ENCODE peak calls at places on chromosomes 6 and 20, in four cellular contexts. K is GM12878, U is HL-60, G is K562. O is an unnamed sample.

GRCh38 chr20:61566691-61567090 is 314.6 kb downstream of the CDH4 start:
- DNase-seq in K (no peak), G (no peak), U (no peak), O (no peak)

GRCh38 chr6:155444120-155444917 is 11.3 kb downstream of the NOX3 start:
- DNase-seq in G (no peak), K (no peak), U (no peak), O (no peak)

GRCh38 chr6:73504160-73504559 is 16.7 kb downstream of the EEF1A1 start:
- DNase-seq in G (no peak), K (no peak), U (no peak), O (no peak)

GRCh38 chr6:161271343-161272019 is 2.4 kb downstream of the AGPAT4 start:
- DNase-seq in G (no peak), U (no peak), K (no peak), O (no peak)

GRCh38 chr6:28522594-28523557 is 2.8 kb upstream of the GPX5 start:
- DNase-seq in U (no peak), G (peak; percentile 56), K (no peak), O (no peak)

GRCh38 chr20:45444050-45444449 is 25.5 kb upstream of the WFDC2 start:
- DNase-seq in U (no peak), G (no peak), K (no peak), O (no peak)

GRCh38 chr6:1798303-1798964 is 188.7 kb downstream of the FOXC1 start:
- DNase-seq in K (no peak), G (no peak), U (no peak), O (no peak)

GRCh38 chr6:145228962-145229582 is 506.2 kb downstream of the EPM2A start:
- DNase-seq in U (no peak), K (no peak), G (no peak), O (no peak)

GRCh38 chr6:78561015-78561414 is 306.3 kb upstream of the IRAK1BP1 start:
- DNase-seq in K (no peak), U (no peak), G (no peak), O (no peak)

GRCh38 chr6:37679539-37680476 is 17.9 kb downstream of the MDGA1 start:
- DNase-seq in G (no peak), K (peak; percentile 67), U (no peak), O (peak; percentile 85)

GRCh38 chr6:45486739-45487138 is 109.0 kb upstream of the SUPT3H start:
- DNase-seq in K (peak; percentile 9), G (no peak), U (no peak), O (no peak)

GRCh38 chr6:27065183-27065582 is 182.3 kb upstream of the PRSS16 start:
- DNase-seq in U (no peak), G (no peak), K (no peak), O (no peak)

GRCh38 chr20:62993856-62994494 is 12.8 kb downstream of the BHLHE23 start:
- DNase-seq in U (no peak), K (no peak), G (no peak), O (no peak)

GRCh38 chr6:6856538-6857523 is 250.9 kb upstream of the RREB1 start:
- DNase-seq in G (no peak), K (peak; percentile 71), U (peak; percentile 72), O (no peak)

GRCh38 chr20:11270566-11270965 is 596.8 kb upstream of the JAG1 start:
- DNase-seq in G (no peak), U (no peak), K (no peak), O (no peak)

GRCh38 chr20:37395921-37396519 is 50.1 kb downstream of the SRC start:
- DNase-seq in G (peak; percentile 53), K (no peak), U (peak; percentile 59), O (no peak)

GRCh38 chr6:87472525-87473418 is at the start of gene SLC35A1:
- DNase-seq in G (peak; percentile 91), K (peak; percentile 65), U (peak; percentile 81), O (peak; percentile 84)

GRCh38 chr6:87473419-87473903 is 687 bp downstream of the SLC35A1 start:
- DNase-seq in G (peak; percentile 14), U (peak; percentile 71), K (peak; percentile 12), O (peak; percentile 43)
- TF ChIP-seq SPI1 in G (no peak), U (no peak), K (no peak), O (no peak)

DNA sequence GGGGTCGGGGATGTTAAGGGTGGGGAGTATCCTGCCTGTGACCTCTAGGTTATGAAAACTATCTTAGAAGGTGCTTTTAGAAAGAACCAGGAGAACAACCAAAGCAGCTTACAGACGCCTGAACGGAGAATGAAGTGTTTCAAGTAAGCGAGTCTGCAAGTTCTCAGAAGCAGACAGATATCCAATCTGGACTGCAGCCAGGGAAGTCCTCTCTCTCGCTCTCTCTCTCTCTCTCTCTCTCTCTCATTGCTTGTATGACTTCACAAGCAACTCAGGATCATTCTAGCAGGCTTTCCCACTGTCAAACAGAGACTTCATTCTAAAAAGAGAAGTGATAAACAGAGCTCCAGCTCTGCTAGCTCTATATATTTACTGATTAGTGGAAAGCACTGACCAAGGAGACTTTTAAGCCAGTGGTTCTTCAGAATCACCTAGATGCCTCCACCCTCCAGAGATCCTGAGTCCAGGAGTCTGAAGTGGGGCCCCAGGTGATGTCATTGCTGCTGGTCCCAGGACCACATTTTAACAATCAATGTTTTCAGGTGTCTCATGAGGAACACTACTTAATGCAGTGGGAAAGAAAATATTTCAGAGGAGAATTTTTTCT is 6.0 kb downstream of the TCF21 start:
- DNase-seq in U (no peak), G (no peak), K (no peak), O (no peak)
- TF ChIP-seq SPI1 in U (no peak), G (no peak), K (no peak), O (no peak)

GRCh38 chr6:30688569-30688968 is 2.1 kb upstream of the PPP1R18 start:
- DNase-seq in U (no peak), G (no peak), K (no peak), O (no peak)
- TF ChIP-seq SPI1 in U (no peak), G (no peak), K (no peak), O (no peak)

GRCh38 chr20:38873050-38873581 is 53.1 kb upstream of the FAM83D start:
- DNase-seq in G (no peak), U (no peak), K (peak; percentile 91), O (peak; percentile 51)
- TF ChIP-seq SPI1 in G (no peak), U (no peak), K (peak; percentile 86), O (peak; percentile 79)

DNA sequence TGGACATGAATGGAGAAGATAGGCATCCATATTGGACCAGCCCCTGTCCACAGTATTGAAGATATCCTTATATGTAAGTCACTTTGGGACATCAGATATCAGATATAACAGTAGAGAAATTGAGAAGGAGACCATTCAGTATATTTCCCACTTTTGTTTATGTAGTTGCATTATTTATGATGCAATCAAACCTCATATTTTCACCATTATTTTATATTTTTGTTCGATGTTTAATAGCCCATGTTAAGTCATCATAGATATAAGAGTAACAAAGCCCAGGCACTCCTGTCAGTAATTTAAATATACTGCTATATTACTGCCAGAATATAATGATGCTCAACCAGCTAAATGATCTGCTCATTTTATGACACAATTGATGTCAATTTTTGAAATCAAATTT is 744.5 kb upstream of the EPHA7 start:
- DNase-seq in K (no peak), G (no peak), U (no peak), O (no peak)
- TF ChIP-seq SPI1 in K (no peak), G (no peak), U (no peak), O (no peak)

DNA sequence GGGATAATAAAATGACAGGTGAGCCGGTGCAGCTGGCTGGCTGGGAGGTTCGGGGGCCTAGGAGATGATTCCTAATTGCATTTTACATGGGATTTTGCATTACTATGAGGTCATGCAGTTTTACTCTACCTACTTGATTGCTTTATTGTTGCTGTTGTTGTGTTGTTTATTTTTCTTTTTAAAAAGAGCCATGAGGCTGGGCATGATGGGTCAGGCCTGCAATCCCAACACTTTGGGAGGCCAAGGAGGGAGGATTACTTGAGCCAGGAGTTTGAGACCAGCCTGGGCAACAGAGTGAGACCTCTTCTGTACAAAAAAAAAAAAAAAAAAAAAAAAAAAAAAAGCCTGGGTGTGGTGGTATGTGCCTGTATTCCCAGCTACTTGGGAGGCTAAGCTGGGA is 104.8 kb downstream of the GJA1 start:
- DNase-seq in K (no peak), G (no peak), U (no peak), O (no peak)
- TF ChIP-seq SPI1 in K (no peak), G (no peak), U (no peak), O (no peak)

GRCh38 chr6:105320766-105321165 is 82.1 kb downstream of the PREP start:
- DNase-seq in K (no peak), G (no peak), U (no peak), O (no peak)

GRCh38 chr6:105321207-105321606 is 81.7 kb downstream of the PREP start:
- DNase-seq in K (no peak), U (no peak), G (no peak), O (no peak)

GRCh38 chr6:105319331-105319730 is 83.6 kb downstream of the PREP start:
- DNase-seq in U (no peak), G (no peak), K (no peak), O (no peak)

GRCh38 chr6:105317607-105318533 is 85.0 kb downstream of the PREP start:
- DNase-seq in U (no peak), K (no peak), G (no peak), O (no peak)

DNA sequence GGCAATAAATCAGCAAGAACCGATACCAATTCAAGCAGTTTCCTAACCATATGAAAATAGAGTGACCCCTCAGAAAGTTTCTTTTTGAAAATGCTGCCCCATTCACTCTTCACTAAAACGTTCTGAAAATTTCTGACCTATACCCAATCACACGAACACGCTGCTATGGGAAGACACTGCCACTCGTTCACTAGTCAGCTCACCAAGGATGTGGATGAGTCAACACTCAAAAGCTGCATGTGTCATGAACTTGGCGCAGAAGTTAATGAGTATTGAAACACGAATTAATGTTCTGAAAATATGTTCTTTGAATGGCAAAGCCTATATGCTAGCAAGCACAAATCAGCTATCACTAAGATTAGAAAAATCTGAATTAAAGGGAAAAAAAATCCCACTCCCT is 84.2 kb downstream of the PREP start:
- DNase-seq in G (no peak), K (no peak), U (no peak), O (no peak)
- TF ChIP-seq SPI1 in G (no peak), K (no peak), U (no peak), O (no peak)

GRCh38 chr6:63923139-63923739 is 287.6 kb downstream of the PHF3 start:
- DNase-seq in U (no peak), G (peak; percentile 34), K (no peak), O (no peak)
- TF ChIP-seq SPI1 in U (no peak), G (no peak), K (no peak), O (no peak)